ENCODE peak calls at places on chromosomes 13 and 19, in seven cellular contexts. I is mesothelial cell of epicardium, K is brain microvascular endothelial cell, S is ascending aorta, L is Peyer's patch, Q is astrocyte of the spinal cord, J is spleen. F is an unnamed sample.

GRCh38 chr13:21075303-21076264 is 14.2 kb upstream of the LATS2 start:
- DNase-seq in I (no peak), K (no peak), S (peak), L (no peak), Q (peak), J (peak), F (peak)

GRCh38 chr13:100983111-100983510 is 308.5 kb upstream of the TMTC4 start:
- DNase-seq in I (no peak), K (no peak), S (no peak), L (no peak), Q (peak), J (no peak), F (no peak)

GRCh38 chr19:41697198-41697855 is 9.3 kb upstream of the CEACAM7 start:
- DNase-seq in I (no peak), K (no peak), S (peak), L (no peak), Q (no peak), J (peak), F (peak)

GRCh38 chr19:31838163-31838798 is 489.0 kb upstream of the TSHZ3 start:
- DNase-seq in I (no peak), K (no peak), S (no peak), L (no peak), Q (no peak), J (no peak), F (no peak)

GRCh38 chr13:50919291-50919690 is 9.7 kb downstream of the RNASEH2B start:
- DNase-seq in I (no peak), K (no peak), S (no peak), L (no peak), Q (no peak), J (no peak), F (no peak)

GRCh38 chr19:409515-410242 is 732 bp upstream of the C2CD4C start:
- DNase-seq in I (no peak), K (no peak), S (peak), L (peak), Q (no peak), J (peak), F (no peak)

GRCh38 chr13:49308977-49309408 is 61.3 kb downstream of the CDADC1 start:
- DNase-seq in I (no peak), K (peak), S (peak), L (no peak), Q (peak), J (no peak), F (no peak)

GRCh38 chr19:18713550-18714117 is 30.2 kb downstream of the CRTC1 start:
- DNase-seq in I (no peak), K (no peak), S (no peak), L (no peak), Q (no peak), J (no peak), F (no peak)

GRCh38 chr13:91144054-91144453 is 203.4 kb upstream of the MIR17HG start:
- DNase-seq in I (no peak), K (peak), S (no peak), L (no peak), Q (no peak), J (no peak), F (no peak)

GRCh38 chr19:1355258-1355973 is 28.3 kb upstream of the NDUFS7 start:
- DNase-seq in I (no peak), K (no peak), S (no peak), L (peak), Q (no peak), J (no peak), F (no peak)

GRCh38 chr19:38047641-38048040 is 140.6 kb downstream of the SIPA1L3 start:
- DNase-seq in I (no peak), K (no peak), S (no peak), L (no peak), Q (no peak), J (no peak), F (no peak)

GRCh38 chr13:81927347-81927746 is 1586.4 kb upstream of the SPRY2 start:
- DNase-seq in I (no peak), K (no peak), S (no peak), L (no peak), Q (no peak), J (no peak), F (no peak)

GRCh38 chr13:113013303-113013702 is 44.3 kb downstream of the MCF2L start:
- DNase-seq in I (no peak), K (no peak), S (no peak), L (no peak), Q (no peak), J (no peak), F (no peak)

GRCh38 chr13:110565296-110565695 is 3.8 kb upstream of the RAB20 start:
- DNase-seq in I (no peak), K (no peak), S (no peak), L (no peak), Q (no peak), J (no peak), F (no peak)

GRCh38 chr19:20359933-20360720 is 193.1 kb downstream of the ZNF486 start:
- DNase-seq in I (no peak), K (no peak), S (no peak), L (no peak), Q (no peak), J (no peak), F (no peak)
- TF ChIP-seq CTCF in I (peak), K (peak), S (no peak), L (no peak), Q (no peak), J (no peak), F (no peak)

GRCh38 chr13:28545583-28546333 is 50.8 kb upstream of the FLT1 start:
- DNase-seq in I (no peak), K (no peak), S (no peak), L (no peak), Q (no peak), J (no peak), F (no peak)

GRCh38 chr13:28548468-28548867 is 53.5 kb upstream of the FLT1 start:
- DNase-seq in I (no peak), K (no peak), S (no peak), L (no peak), Q (no peak), J (no peak), F (no peak)

GRCh38 chr13:28551498-28551895 is 56.6 kb upstream of the FLT1 start:
- DNase-seq in I (no peak), K (no peak), S (no peak), L (no peak), Q (no peak), J (no peak), F (no peak)

GRCh38 chr13:28550721-28551497 is 56.0 kb upstream of the FLT1 start:
- DNase-seq in I (no peak), K (no peak), S (no peak), L (no peak), Q (no peak), J (no peak), F (no peak)

GRCh38 chr13:28548872-28549271 is 53.9 kb upstream of the FLT1 start:
- DNase-seq in I (no peak), K (no peak), S (no peak), L (no peak), Q (no peak), J (no peak), F (no peak)
- TF ChIP-seq CTCF in I (no peak), K (peak), S (no peak), L (no peak), Q (peak), J (no peak), F (no peak)

GRCh38 chr19:48636859-48637448 is at the start of gene DBP:
- DNase-seq in I (no peak), K (no peak), S (peak), L (no peak), Q (no peak), J (peak), F (no peak)
- TF ChIP-seq CTCF in I (no peak), K (no peak), S (no peak), L (peak), Q (peak), J (peak), F (no peak)

GRCh38 chr13:56755181-56755580 is 385.5 kb upstream of the PRR20A start:
- DNase-seq in I (no peak), K (no peak), S (no peak), L (no peak), Q (no peak), J (no peak), F (no peak)
- TF ChIP-seq CTCF in I (no peak), K (no peak), S (no peak), L (no peak), Q (no peak), J (no peak), F (no peak)